ENCODE peak calls at places on chromosome 18, in seven cellular contexts. B is aorta; X is kidney; O is effector CD8-positive, alpha-beta T cell; V is activated naive CD4-positive, alpha-beta T cell; R is substantia nigra; C is neural crest cell. Y is an unnamed sample.

GRCh38 chr18:69257861-69258458 is 142.7 kb upstream of the DOK6 start:
- DNase-seq in V (no peak), O (no peak), X (no peak), B (no peak), R (peak; percentile 45), C (no peak), Y (no peak)

GRCh38 chr18:58669731-58670379 is 1.4 kb upstream of the MALT1 start:
- DNase-seq in C (no peak), B (no peak), O (no peak), R (no peak), X (no peak), V (no peak), Y (no peak)

GRCh38 chr18:70288171-70288850 is 534 bp upstream of the SOCS6 start:
- DNase-seq in O (no peak), C (peak; percentile 38), R (peak; percentile 70), V (no peak), X (peak; percentile 76), B (peak; percentile 58), Y (no peak)

GRCh38 chr18:48836806-48837615 is 113.8 kb downstream of the SMAD7 start:
- DNase-seq in B (peak; percentile 41), C (no peak), R (no peak), O (no peak), V (no peak), X (peak; percentile 59), Y (no peak)

GRCh38 chr18:43277164-43277600 is at the start of gene SYT4:
- DNase-seq in C (peak; percentile 58), R (peak; percentile 85), X (peak; percentile 76), V (no peak), O (no peak), B (no peak), Y (peak; percentile 62)

GRCh38 chr18:63741769-63742168 is 33.4 kb upstream of the SERPINB7 start:
- DNase-seq in C (no peak), V (no peak), O (no peak), X (no peak), B (no peak), R (no peak), Y (no peak)

GRCh38 chr18:73414598-73414997 is 546.8 kb upstream of the NETO1 start:
- DNase-seq in O (no peak), C (no peak), V (no peak), X (no peak), R (no peak), B (no peak), Y (no peak)

GRCh38 chr18:71168576-71169145 is 879.8 kb downstream of the SOCS6 start:
- DNase-seq in O (no peak), R (no peak), C (no peak), B (no peak), X (no peak), V (no peak), Y (no peak)

GRCh38 chr18:57029761-57030160 is 117.1 kb upstream of the BOD1L2 start:
- DNase-seq in O (no peak), C (no peak), V (no peak), B (no peak), R (no peak), X (no peak), Y (no peak)

GRCh38 chr18:13566941-13567762 is 159.2 kb downstream of the FAM210A start:
- DNase-seq in X (no peak), B (peak; percentile 91), V (no peak), O (no peak), R (peak; percentile 80), C (no peak), Y (peak; percentile 81)

GRCh38 chr18:29191263-29191662 is 1014.3 kb upstream of the CDH2 start:
- DNase-seq in O (no peak), B (no peak), C (no peak), V (no peak), R (no peak), X (no peak), Y (no peak)